ENCODE peak calls at places on chromosomes 12 and 14, in six cellular contexts. One of them, this sample, is unnamed.

GRCh38 chr12:28936711-28937110 is 212.4 kb upstream of the FAR2 start:
- DNase-seq in C1 segment of cervical spinal cord: no peak
- DNase-seq in astrocyte of the spinal cord: no peak
- DNase-seq in heart right ventricle: no peak
- DNase-seq in NCI-H146: no peak
- DNase-seq in NCI-H69: no peak
- DNase-seq in this sample: no peak

GRCh38 chr12:110689601-110690430 is 901 bp upstream of the HVCN1 start:
- DNase-seq in C1 segment of cervical spinal cord: peak
- DNase-seq in astrocyte of the spinal cord: no peak
- DNase-seq in heart right ventricle: peak
- DNase-seq in NCI-H146: no peak
- DNase-seq in NCI-H69: peak
- DNase-seq in this sample: no peak

GRCh38 chr14:87805315-87805723 is 187.7 kb downstream of the GALC start:
- DNase-seq in C1 segment of cervical spinal cord: no peak
- DNase-seq in astrocyte of the spinal cord: peak
- DNase-seq in heart right ventricle: peak
- DNase-seq in NCI-H146: no peak
- DNase-seq in NCI-H69: peak
- DNase-seq in this sample: no peak

GRCh38 chr12:117228239-117228638 is 38.0 kb upstream of the FBXO21 start:
- DNase-seq in C1 segment of cervical spinal cord: no peak
- DNase-seq in astrocyte of the spinal cord: no peak
- DNase-seq in heart right ventricle: no peak
- DNase-seq in NCI-H146: no peak
- DNase-seq in NCI-H69: no peak
- DNase-seq in this sample: no peak

GRCh38 chr12:65171870-65172269 is 2.5 kb downstream of the LEMD3 start:
- DNase-seq in C1 segment of cervical spinal cord: no peak
- DNase-seq in astrocyte of the spinal cord: no peak
- DNase-seq in heart right ventricle: no peak
- DNase-seq in NCI-H146: no peak
- DNase-seq in NCI-H69: peak
- DNase-seq in this sample: no peak

GRCh38 chr14:93301821-93302447 is 30.9 kb downstream of the BTBD7 start:
- DNase-seq in C1 segment of cervical spinal cord: no peak
- DNase-seq in astrocyte of the spinal cord: peak
- DNase-seq in heart right ventricle: no peak
- DNase-seq in NCI-H146: no peak
- DNase-seq in NCI-H69: no peak
- DNase-seq in this sample: no peak

GRCh38 chr14:93059917-93060545 is 55.7 kb downstream of the ITPK1 start:
- DNase-seq in C1 segment of cervical spinal cord: no peak
- DNase-seq in astrocyte of the spinal cord: no peak
- DNase-seq in heart right ventricle: peak
- DNase-seq in NCI-H146: no peak
- DNase-seq in NCI-H69: peak
- DNase-seq in this sample: no peak

GRCh38 chr12:26416550-26416949 is 221.2 kb downstream of the SSPN start:
- DNase-seq in C1 segment of cervical spinal cord: no peak
- DNase-seq in astrocyte of the spinal cord: no peak
- DNase-seq in heart right ventricle: no peak
- DNase-seq in NCI-H146: peak
- DNase-seq in NCI-H69: peak
- DNase-seq in this sample: no peak

GRCh38 chr14:103296987-103297386 is 37.0 kb upstream of the EIF5 start:
- DNase-seq in C1 segment of cervical spinal cord: no peak
- DNase-seq in astrocyte of the spinal cord: no peak
- DNase-seq in heart right ventricle: no peak
- DNase-seq in NCI-H146: no peak
- DNase-seq in NCI-H69: peak
- DNase-seq in this sample: no peak

GRCh38 chr14:93085916-93086315 is 29.8 kb downstream of the ITPK1 start:
- DNase-seq in C1 segment of cervical spinal cord: no peak
- DNase-seq in astrocyte of the spinal cord: no peak
- DNase-seq in heart right ventricle: no peak
- DNase-seq in NCI-H146: no peak
- DNase-seq in NCI-H69: peak
- DNase-seq in this sample: no peak

GRCh38 chr12:4133636-4134433 is 139.7 kb upstream of the CCND2 start:
- DNase-seq in C1 segment of cervical spinal cord: no peak
- DNase-seq in astrocyte of the spinal cord: no peak
- DNase-seq in heart right ventricle: no peak
- DNase-seq in NCI-H146: no peak
- DNase-seq in NCI-H69: no peak
- DNase-seq in this sample: no peak